ENCODE peak calls at places on chromosomes 16 and 17, in four cellular contexts. D is tibial nerve, Y is OCI-LY7, H is fibroblast of mammary gland. R is an unnamed sample.

GRCh38 chr17:17741346-17742023 is 60.2 kb downstream of the RAI1 start:
- DNase-seq in D (no peak), Y (no peak), H (no peak), R (no peak)

GRCh38 chr16:69851491-69852240 is 89.5 kb downstream of the WWP2 start:
- DNase-seq in D (no peak), Y (no peak), H (peak), R (no peak)

GRCh38 chr17:31269597-31269996 is 27.4 kb downstream of the OMG start:
- DNase-seq in D (no peak), Y (no peak), H (peak), R (no peak)

GRCh38 chr16:57628008-57628781 is at the start of gene ADGRG1:
- DNase-seq in D (peak), Y (no peak), H (peak), R (no peak)

GRCh38 chr17:63986842-63987615 is 11.1 kb upstream of the PRR29 start:
- DNase-seq in D (no peak), Y (no peak), H (no peak), R (no peak)

GRCh38 chr17:54270499-54270898 is 447.8 kb downstream of the KIF2B start:
- DNase-seq in D (no peak), Y (no peak), H (peak), R (no peak)

GRCh38 chr17:83179811-83180210 is 100.4 kb downstream of the METRNL start:
- DNase-seq in D (no peak), Y (no peak), H (no peak), R (peak)

GRCh38 chr17:66355510-66355909 is 53.1 kb downstream of the PRKCA start:
- DNase-seq in D (no peak), Y (no peak), H (peak), R (no peak)

GRCh38 chr17:10139560-10139959 is 58.8 kb downstream of the GAS7 start:
- DNase-seq in D (no peak), Y (no peak), H (no peak), R (no peak)

GRCh38 chr16:31168848-31169247 is 11.1 kb upstream of the FUS start:
- DNase-seq in D (no peak), Y (no peak), H (no peak), R (no peak)

GRCh38 chr17:33334703-33335102 is 41.6 kb upstream of the ASIC2 start:
- DNase-seq in D (no peak), Y (no peak), H (no peak), R (no peak)

GRCh38 chr17:33330877-33331276 is 37.8 kb upstream of the ASIC2 start:
- DNase-seq in D (no peak), Y (no peak), H (no peak), R (no peak)

GRCh38 chr17:33338242-33338641 is 45.1 kb upstream of the ASIC2 start:
- DNase-seq in D (no peak), Y (no peak), H (no peak), R (no peak)

GRCh38 chr17:33335491-33336173 is 42.5 kb upstream of the ASIC2 start:
- DNase-seq in D (no peak), Y (no peak), H (no peak), R (no peak)
- TF ChIP-seq CTCF in D (no peak), Y (no peak), H (no peak), R (peak)

DNA sequence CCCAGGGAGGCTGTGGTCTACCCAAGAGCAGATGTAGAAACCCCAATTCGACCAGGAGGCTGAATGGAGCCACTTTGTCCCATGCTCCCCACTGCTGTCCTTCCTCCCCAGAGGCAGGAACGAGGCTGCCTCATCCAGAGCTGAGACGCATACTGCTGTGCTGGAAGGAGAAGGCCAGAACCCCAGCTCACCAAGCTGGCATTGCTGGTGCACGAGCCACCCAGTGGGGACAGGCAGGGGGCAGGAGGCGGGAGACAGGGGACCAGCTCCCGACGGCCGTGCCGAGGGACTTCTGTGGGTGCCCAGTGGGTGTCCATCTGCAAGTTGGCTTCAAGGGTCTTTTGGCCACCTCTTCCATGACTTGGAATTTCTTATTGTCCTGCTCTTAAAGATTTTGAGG is 66.6 kb downstream of the NTN1 start:
- DNase-seq in D (no peak), Y (no peak), H (no peak), R (no peak)
- TF ChIP-seq CTCF in D (no peak), Y (no peak), H (no peak), R (no peak)

GRCh38 chr17:4156750-4157381 is 13.9 kb downstream of the CYB5D2 start:
- DNase-seq in D (no peak), Y (peak), H (no peak), R (no peak)
- TF ChIP-seq CTCF in D (no peak), Y (peak), H (no peak), R (peak)

GRCh38 chr17:8576895-8577294 is 53.6 kb downstream of the MYH10 start:
- DNase-seq in D (no peak), Y (no peak), H (no peak), R (no peak)

GRCh38 chr17:8577868-8578267 is 52.7 kb downstream of the MYH10 start:
- DNase-seq in D (no peak), Y (peak), H (no peak), R (no peak)

GRCh38 chr17:8572767-8573166 is 57.8 kb downstream of the MYH10 start:
- DNase-seq in D (no peak), Y (no peak), H (peak), R (no peak)

GRCh38 chr17:8574687-8575086 is 55.8 kb downstream of the MYH10 start:
- DNase-seq in D (no peak), Y (no peak), H (peak), R (no peak)
- TF ChIP-seq CTCF in D (no peak), Y (peak), H (peak), R (peak)

DNA sequence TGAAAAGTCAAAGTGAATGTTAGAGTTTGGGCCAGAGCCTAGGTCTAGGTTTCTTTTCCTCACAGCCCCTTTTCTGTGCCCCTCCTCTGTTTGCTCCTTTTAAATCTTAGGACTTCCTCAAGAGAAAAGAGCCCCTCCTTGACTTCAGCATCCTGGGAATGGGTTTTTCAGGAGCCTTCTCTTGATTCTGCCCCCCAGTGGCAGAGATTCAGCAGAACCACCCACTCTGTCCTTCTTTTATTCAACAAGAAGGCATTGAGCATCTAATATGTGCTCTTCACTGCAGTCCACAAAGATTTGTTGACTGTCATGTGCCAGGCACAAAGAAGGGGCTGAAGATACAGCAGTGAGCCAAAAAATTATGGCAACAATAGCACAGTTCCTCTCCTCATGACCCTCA is 270.8 kb upstream of the CDH5 start:
- DNase-seq in D (no peak), Y (no peak), H (no peak), R (no peak)
- TF ChIP-seq CTCF in D (no peak), Y (peak), H (peak), R (no peak)

GRCh38 chr17:14299261-14300093 is 1.4 kb upstream of the HS3ST3B1 start:
- DNase-seq in D (no peak), Y (no peak), H (peak), R (peak)
- TF ChIP-seq CTCF in D (no peak), Y (no peak), H (no peak), R (no peak)

GRCh38 chr17:79878346-79878745 is 39.1 kb upstream of the CBX4 start:
- DNase-seq in D (no peak), Y (no peak), H (no peak), R (no peak)
- TF ChIP-seq CTCF in D (no peak), Y (no peak), H (no peak), R (no peak)

DNA sequence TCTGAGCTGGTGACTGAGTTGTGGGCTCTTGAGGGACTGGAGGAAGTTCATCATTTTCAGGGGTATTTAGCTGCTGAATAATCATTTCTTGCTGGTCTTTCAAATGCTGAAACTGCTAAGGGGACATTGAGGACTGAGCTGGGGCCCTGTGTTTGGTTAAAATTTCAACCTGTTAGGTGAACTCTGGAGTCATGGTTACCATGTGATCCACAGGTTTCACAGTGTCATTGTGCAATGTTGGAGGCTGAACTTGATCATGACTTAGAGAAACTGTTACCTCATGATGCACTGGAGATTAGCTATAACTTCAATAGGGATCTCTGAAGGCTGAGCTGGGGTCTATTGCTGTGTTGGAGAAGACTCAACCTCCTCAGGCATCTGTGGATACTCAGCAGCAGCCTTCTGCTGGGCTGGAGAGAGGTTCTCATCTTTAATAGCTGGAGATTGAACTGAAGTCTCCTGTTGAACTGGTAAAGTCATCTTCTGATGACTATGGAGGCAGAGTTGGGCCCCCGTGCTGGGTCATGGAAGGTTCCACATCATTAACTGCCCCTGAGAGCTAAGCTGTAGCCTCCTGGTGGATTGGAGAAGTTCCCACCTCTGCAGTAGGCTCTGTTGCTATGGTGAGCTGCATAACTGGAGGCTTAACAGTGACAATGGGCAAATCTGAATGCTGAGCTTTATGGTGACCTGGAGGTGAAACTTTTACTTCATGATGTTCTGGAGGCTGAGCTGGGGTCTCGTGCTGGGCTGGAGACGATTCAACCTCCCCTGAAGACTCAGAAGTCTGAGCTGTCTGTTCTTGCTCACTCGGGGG is 15.2 kb downstream of the RDM1 start:
- DNase-seq in D (no peak), Y (no peak), H (no peak), R (no peak)
- TF ChIP-seq CTCF in D (no peak), Y (no peak), H (no peak), R (no peak)

DNA sequence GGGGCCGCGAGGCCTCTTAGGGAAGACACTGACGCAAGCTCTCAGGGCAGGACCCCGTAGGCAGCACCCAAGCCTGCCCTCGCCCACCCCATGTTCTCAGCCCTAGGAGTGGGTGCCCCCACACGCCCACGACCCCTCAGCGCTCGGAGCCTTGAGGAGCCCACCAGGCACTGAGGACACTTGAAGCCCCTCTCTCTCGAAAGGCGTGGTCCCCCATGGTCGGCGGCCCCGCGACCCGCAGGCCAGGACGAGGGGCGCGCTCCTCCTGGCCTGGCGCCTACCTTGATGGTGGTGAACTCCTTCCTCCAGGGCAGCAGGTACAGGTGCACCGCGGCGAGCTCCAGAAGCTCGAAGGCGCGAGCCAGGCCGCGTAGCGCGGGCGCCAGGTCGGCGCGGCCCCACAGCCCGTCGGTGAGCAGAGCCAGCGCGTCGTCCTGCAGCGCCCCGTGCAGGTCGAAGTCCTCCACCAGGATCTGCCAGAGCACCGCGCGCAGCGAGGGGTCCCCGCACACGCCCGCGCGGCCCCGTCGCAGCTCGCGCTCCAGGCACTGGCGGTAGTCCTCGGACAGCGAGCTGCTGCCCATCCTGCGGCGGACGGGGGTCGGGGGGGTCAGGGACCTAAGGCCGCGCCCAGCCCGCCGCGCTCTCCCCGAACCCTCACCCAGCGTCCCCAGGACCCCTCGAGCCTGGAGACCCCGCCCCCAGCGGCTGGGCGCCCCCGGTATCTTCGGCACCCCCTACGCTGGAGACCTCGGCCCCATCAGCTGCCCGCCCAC is 668 bp downstream of the SPATA2L start:
- DNase-seq in D (no peak), Y (peak), H (no peak), R (no peak)
- TF ChIP-seq CTCF in D (no peak), Y (peak), H (no peak), R (no peak)

GRCh38 chr17:41331606-41332005 is 16.1 kb upstream of the KRTAP17-1 start:
- DNase-seq in D (no peak), Y (no peak), H (no peak), R (no peak)
- TF ChIP-seq CTCF in D (no peak), Y (no peak), H (no peak), R (no peak)

R was measured in type B pancreatic cell.